ENCODE peak calls at places on chromosomes 6 and 20, in four cellular contexts. One of them, this sample, is unnamed.

GRCh38 chr6:47241742-47242482 is 67.8 kb downstream of the TNFRSF21 start:
- ATAC-seq in A549: peak; percentile 45
- ATAC-seq in GM12878: peak; percentile 6
- ATAC-seq in HepG2: no peak
- ATAC-seq in this sample: peak; percentile 60

GRCh38 chr20:63499333-63499969 is 568 bp upstream of the EEF1A2 start:
- ATAC-seq in HepG2: no peak
- ATAC-seq in GM12878: no peak
- ATAC-seq in A549: no peak
- ATAC-seq in this sample: peak; percentile 6

GRCh38 chr6:73801652-73802268 is 105.8 kb downstream of the CD109 start:
- ATAC-seq in GM12878: no peak
- ATAC-seq in HepG2: no peak
- ATAC-seq in A549: no peak
- ATAC-seq in this sample: no peak

GRCh38 chr6:53014034-53014433 is 18.9 kb upstream of the GSTA4 start:
- ATAC-seq in HepG2: no peak
- ATAC-seq in A549: no peak
- ATAC-seq in GM12878: no peak
- ATAC-seq in this sample: no peak

GRCh38 chr6:97059473-97059872 is 134.9 kb downstream of the KLHL32 start:
- ATAC-seq in HepG2: peak; percentile 62
- ATAC-seq in GM12878: peak; percentile 92
- ATAC-seq in A549: peak; percentile 51
- ATAC-seq in this sample: no peak

GRCh38 chr6:45987866-45988265 is 27.8 kb downstream of the CLIC5 start:
- ATAC-seq in HepG2: no peak
- ATAC-seq in A549: no peak
- ATAC-seq in GM12878: no peak
- ATAC-seq in this sample: no peak

GRCh38 chr6:16832027-16832688 is 70.9 kb upstream of the ATXN1 start:
- ATAC-seq in GM12878: no peak
- ATAC-seq in HepG2: peak; percentile 51
- ATAC-seq in A549: no peak
- ATAC-seq in this sample: no peak

GRCh38 chr20:62031462-62032092 is 34.1 kb downstream of the TAF4 start:
- ATAC-seq in GM12878: no peak
- ATAC-seq in A549: no peak
- ATAC-seq in HepG2: peak; percentile 6
- ATAC-seq in this sample: no peak

GRCh38 chr6:158152659-158153058 is 15.4 kb downstream of the SERAC1 start:
- ATAC-seq in A549: no peak
- ATAC-seq in GM12878: no peak
- ATAC-seq in HepG2: peak; percentile 83
- ATAC-seq in this sample: no peak

GRCh38 chr6:82183642-82184282 is 63.8 kb downstream of the IBTK start:
- ATAC-seq in HepG2: no peak
- ATAC-seq in A549: no peak
- ATAC-seq in GM12878: no peak
- ATAC-seq in this sample: no peak

GRCh38 chr6:82182756-82183155 is 64.8 kb downstream of the IBTK start:
- ATAC-seq in HepG2: no peak
- ATAC-seq in A549: no peak
- ATAC-seq in GM12878: peak; percentile 48
- ATAC-seq in this sample: no peak

DNA sequence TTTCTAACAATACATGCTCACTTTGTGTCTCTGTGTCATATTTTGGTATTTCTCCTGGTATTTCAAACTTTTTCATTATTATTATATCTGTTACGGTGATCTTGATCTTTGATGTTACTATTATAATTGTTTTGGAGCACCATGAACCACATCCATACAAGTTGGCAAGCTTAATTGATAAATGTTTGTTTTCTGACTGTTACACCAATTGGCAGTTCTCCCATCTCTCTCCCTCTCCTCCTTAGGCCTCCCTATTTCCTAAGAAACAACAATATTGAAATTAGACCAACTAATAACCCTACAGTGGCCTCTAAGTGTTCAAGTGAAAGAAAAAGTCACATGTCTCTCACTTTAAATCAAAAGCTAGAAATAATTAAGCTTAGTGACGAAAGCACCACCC is 61.6 kb downstream of the IBTK start:
- ATAC-seq in GM12878: no peak
- ATAC-seq in HepG2: no peak
- ATAC-seq in A549: no peak
- ATAC-seq in this sample: no peak
- H3K4me1 ChIP-seq in GM12878: no peaks in the 10 kb centered on the region
- H3K4me1 ChIP-seq in HepG2: no peaks in the 10 kb centered on the region
- H3K4me1 ChIP-seq in A549: no peaks in the 10 kb centered on the region
- H3K4me1 ChIP-seq in this sample: no peaks in the 10 kb centered on the region

GRCh38 chr6:36621371-36621855 is 27.3 kb downstream of the SRSF3 start:
- ATAC-seq in GM12878: no peak
- ATAC-seq in A549: no peak
- ATAC-seq in HepG2: no peak
- ATAC-seq in this sample: no peak
- TF ChIP-seq EP300 in GM12878: no peak
- TF ChIP-seq EP300 in A549: no peak
- TF ChIP-seq EP300 in HepG2: no peak
- TF ChIP-seq EP300 in this sample: no peak

DNA sequence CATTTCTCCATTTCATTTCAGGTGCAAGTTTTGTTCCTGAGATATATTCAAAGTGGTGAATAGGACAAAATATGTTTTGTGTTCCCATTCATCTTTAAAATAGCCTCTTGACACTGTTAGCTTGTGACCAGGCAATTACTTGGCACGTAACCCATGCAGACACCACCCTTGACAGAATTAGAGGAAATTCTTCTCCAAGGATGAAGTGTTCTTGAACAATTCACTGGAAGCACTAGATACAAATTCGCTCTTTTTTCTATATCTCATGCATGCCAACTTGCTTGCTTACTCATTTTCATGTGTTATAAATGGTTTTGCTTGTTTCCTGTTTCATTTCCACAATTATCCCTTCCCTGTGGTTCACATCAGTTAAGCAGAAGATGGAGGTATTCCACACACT is 105.1 kb upstream of the MAN1A1 start:
- ATAC-seq in A549: no peak
- ATAC-seq in GM12878: no peak
- ATAC-seq in HepG2: no peak
- ATAC-seq in this sample: no peak
- H3K4me1 ChIP-seq in A549: no peaks in the 10 kb centered on the region
- H3K4me1 ChIP-seq in GM12878: peaks cover 13% of the 10 kb centered on the region
- H3K4me1 ChIP-seq in HepG2: no peaks in the 10 kb centered on the region
- H3K4me1 ChIP-seq in this sample: no peaks in the 10 kb centered on the region

DNA sequence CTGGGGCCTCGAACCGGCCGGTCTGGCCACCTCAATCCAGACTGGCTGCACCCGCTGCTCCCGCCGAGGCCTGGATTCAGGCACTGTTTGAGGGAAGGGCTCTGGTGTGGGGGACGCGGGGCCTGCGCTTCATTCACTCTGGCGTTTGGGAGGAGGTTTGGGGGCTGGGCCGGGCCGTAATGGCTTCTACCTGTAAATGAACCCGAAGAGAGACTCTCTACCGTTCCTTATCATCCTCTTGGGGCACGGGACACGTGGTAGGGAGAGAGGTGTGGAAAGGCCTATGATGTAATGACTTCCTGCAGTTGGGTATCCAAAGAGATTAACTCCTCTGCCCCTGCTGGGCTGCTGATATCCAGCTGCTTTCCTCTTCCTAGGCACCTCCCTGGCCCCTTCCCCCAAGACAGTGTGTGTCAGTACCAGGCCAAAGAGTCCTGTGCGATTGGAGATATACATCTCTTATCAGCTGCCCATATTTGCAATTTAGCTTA is 1.8 kb downstream of the FOXO3 start:
- ATAC-seq in GM12878: no peak
- ATAC-seq in HepG2: peak; percentile 11
- ATAC-seq in A549: no peak
- ATAC-seq in this sample: no peak
- TF ChIP-seq EP300 in GM12878: no peak
- TF ChIP-seq EP300 in HepG2: peak; percentile 31
- TF ChIP-seq EP300 in A549: no peak
- TF ChIP-seq EP300 in this sample: no peak

GRCh38 chr20:50249447-50250388 is 59.1 kb downstream of the CEBPB start:
- ATAC-seq in HepG2: no peak
- ATAC-seq in GM12878: no peak
- ATAC-seq in A549: no peak
- ATAC-seq in this sample: no peak

GRCh38 chr20:50245561-50246366 is 55.1 kb downstream of the CEBPB start:
- ATAC-seq in A549: no peak
- ATAC-seq in GM12878: no peak
- ATAC-seq in HepG2: peak; percentile 1
- ATAC-seq in this sample: no peak

GRCh38 chr20:50246367-50247195 is 56.0 kb downstream of the CEBPB start:
- ATAC-seq in HepG2: peak; percentile 45
- ATAC-seq in A549: no peak
- ATAC-seq in GM12878: no peak
- ATAC-seq in this sample: no peak

GRCh38 chr20:50248104-50248631 is 57.5 kb downstream of the CEBPB start:
- ATAC-seq in HepG2: no peak
- ATAC-seq in A549: no peak
- ATAC-seq in GM12878: no peak
- ATAC-seq in this sample: peak; percentile 20

DNA sequence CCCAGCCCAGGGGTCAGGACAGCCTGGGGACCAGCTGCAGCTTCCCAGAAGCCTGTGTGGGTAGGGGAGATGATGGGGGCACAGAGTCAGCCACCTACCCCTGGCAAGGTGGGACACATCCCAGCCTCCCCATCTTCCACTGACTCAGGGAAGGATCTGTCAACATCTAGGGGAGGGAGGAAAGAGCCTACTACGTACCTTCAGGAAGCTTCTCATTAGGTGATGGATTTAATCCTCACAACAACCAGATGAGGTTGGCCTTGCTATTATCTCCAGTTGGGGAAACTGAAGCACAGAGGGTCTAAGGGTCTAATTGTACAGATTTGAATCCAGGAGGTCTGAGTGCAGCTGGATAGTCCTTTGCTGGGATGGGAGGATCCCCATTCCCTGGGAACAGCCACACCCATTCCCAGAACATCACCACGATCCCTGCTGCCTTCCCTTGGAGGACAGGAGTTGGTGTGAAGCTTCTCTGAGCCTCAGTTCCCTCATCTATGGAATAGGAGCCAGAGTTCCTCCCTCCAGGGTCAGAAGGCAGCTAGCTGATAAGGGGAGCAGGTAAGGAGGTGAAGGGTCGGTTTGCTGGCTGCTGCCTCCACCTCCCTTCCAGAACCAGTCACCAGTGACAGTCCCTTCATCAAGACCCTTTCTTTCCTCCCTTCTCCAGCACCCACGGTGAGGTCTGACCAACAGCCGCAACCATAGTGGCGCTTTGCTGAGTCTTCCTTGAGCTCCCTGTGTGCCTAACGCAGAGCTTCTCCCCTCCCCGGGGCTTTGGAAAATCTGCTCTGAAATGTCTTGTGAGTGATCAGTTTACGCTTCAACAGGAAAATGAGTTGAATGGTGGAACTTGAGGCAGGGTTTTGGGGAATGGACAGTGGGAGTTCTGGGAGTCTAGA is 56.8 kb downstream of the CEBPB start:
- ATAC-seq in GM12878: no peak
- ATAC-seq in HepG2: no peak
- ATAC-seq in A549: no peak
- ATAC-seq in this sample: no peak
- H3K4me1 ChIP-seq in GM12878: no peaks in the 10 kb centered on the region
- H3K4me1 ChIP-seq in HepG2: peaks cover 81% of the 10 kb centered on the region
- H3K4me1 ChIP-seq in A549: peaks cover 57% of the 10 kb centered on the region
- H3K4me1 ChIP-seq in this sample: no peaks in the 10 kb centered on the region

DNA sequence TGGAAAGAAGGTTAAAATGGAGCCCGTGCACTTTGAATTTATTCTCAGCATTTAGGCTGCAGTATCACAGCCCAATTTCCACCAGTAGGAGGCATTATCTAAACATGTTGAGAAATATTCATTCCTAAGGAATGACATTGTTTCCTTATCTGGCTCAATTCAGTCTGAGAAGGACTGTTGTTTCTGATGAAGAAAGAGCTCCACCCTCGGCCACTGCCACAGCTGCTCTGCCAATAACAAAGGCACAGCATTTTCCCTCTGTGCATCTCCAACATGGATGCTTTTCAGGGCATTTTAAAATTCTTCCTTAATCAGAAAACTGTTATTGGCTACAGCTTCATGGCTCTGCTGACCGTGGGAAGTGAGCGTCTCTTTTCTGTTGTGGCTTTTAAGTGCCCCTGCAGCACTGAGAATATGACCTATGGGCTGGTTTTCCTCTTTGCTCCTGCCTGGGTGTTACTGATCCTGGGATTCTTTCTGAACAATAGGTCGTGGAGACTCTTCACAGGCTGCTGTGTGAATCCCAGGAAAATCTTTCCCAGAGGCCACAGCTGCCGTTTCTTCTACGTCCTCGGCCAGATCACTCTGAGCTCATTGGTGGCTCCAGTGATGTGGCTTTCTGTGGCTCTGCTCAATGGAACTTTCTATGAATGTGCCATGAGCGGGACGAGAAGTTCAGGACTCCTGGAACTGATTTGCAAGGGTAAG is at the start of gene CALHM5:
- ATAC-seq in A549: peak; percentile 95
- ATAC-seq in HepG2: peak; percentile 65
- ATAC-seq in GM12878: no peak
- ATAC-seq in this sample: peak; percentile 92
- TF ChIP-seq EP300 in A549: no peak
- TF ChIP-seq EP300 in HepG2: no peak
- TF ChIP-seq EP300 in GM12878: no peak
- TF ChIP-seq EP300 in this sample: no peak

This sample was measured in gastroesophageal sphincter.